ENCODE peak calls at places on chromosome 2, in seven cellular contexts. One of them, this sample, is unnamed.
A peak's percentile ranks its signal among the peaks of the same experiment; 100 is the strongest.

GRCh38 chr2:181683518-181684453 is 3.5 kb upstream of the NEUROD1 start:
- DNase-seq in gastrocnemius medialis: no peak
- DNase-seq in astrocyte: peak; percentile 12
- DNase-seq in stomach: no peak
- DNase-seq in hepatocyte: peak; percentile 13
- DNase-seq in BJ: no peak
- DNase-seq in IMR-90: peak; percentile 18
- DNase-seq in this sample: no peak

GRCh38 chr2:184371641-184372040 is 226.7 kb upstream of the ZNF804A start:
- DNase-seq in gastrocnemius medialis: no peak
- DNase-seq in astrocyte: no peak
- DNase-seq in stomach: no peak
- DNase-seq in hepatocyte: no peak
- DNase-seq in BJ: no peak
- DNase-seq in IMR-90: no peak
- DNase-seq in this sample: no peak

GRCh38 chr2:226256237-226256636 is 543.4 kb downstream of the IRS1 start:
- DNase-seq in gastrocnemius medialis: no peak
- DNase-seq in astrocyte: peak; percentile 79
- DNase-seq in stomach: no peak
- DNase-seq in hepatocyte: peak; percentile 7
- DNase-seq in BJ: peak; percentile 75
- DNase-seq in IMR-90: peak; percentile 82
- DNase-seq in this sample: no peak

GRCh38 chr2:170680172-170680913 is 34.8 kb upstream of the SP5 start:
- DNase-seq in gastrocnemius medialis: no peak
- DNase-seq in astrocyte: no peak
- DNase-seq in stomach: no peak
- DNase-seq in hepatocyte: no peak
- DNase-seq in BJ: no peak
- DNase-seq in IMR-90: no peak
- DNase-seq in this sample: no peak

GRCh38 chr2:230124792-230125452 is 56.2 kb upstream of the SLC16A14 start:
- DNase-seq in gastrocnemius medialis: no peak
- DNase-seq in astrocyte: no peak
- DNase-seq in stomach: peak; percentile 30
- DNase-seq in hepatocyte: no peak
- DNase-seq in BJ: no peak
- DNase-seq in IMR-90: no peak
- DNase-seq in this sample: no peak

GRCh38 chr2:128486640-128487375 is 168.1 kb upstream of the HS6ST1 start:
- DNase-seq in gastrocnemius medialis: no peak
- DNase-seq in astrocyte: no peak
- DNase-seq in stomach: no peak
- DNase-seq in hepatocyte: no peak
- DNase-seq in BJ: no peak
- DNase-seq in IMR-90: no peak
- DNase-seq in this sample: no peak

GRCh38 chr2:197163755-197164753 is 146.5 kb downstream of the ANKRD44 start:
- DNase-seq in gastrocnemius medialis: no peak
- DNase-seq in astrocyte: no peak
- DNase-seq in stomach: no peak
- DNase-seq in hepatocyte: peak; percentile 12
- DNase-seq in BJ: no peak
- DNase-seq in IMR-90: no peak
- DNase-seq in this sample: peak; percentile 17

GRCh38 chr2:8656811-8657210 is 25.0 kb upstream of the ID2 start:
- DNase-seq in gastrocnemius medialis: no peak
- DNase-seq in astrocyte: no peak
- DNase-seq in stomach: no peak
- DNase-seq in hepatocyte: no peak
- DNase-seq in BJ: no peak
- DNase-seq in IMR-90: no peak
- DNase-seq in this sample: no peak

GRCh38 chr2:226803410-226803809 is 3.8 kb upstream of the IRS1 start:
- DNase-seq in gastrocnemius medialis: no peak
- DNase-seq in astrocyte: no peak
- DNase-seq in stomach: no peak
- DNase-seq in hepatocyte: no peak
- DNase-seq in BJ: no peak
- DNase-seq in IMR-90: no peak
- DNase-seq in this sample: no peak

GRCh38 chr2:186429095-186429494 is 57.0 kb upstream of the ZC3H15 start:
- DNase-seq in gastrocnemius medialis: no peak
- DNase-seq in astrocyte: peak; percentile 13
- DNase-seq in stomach: no peak
- DNase-seq in hepatocyte: no peak
- DNase-seq in BJ: no peak
- DNase-seq in IMR-90: peak; percentile 3
- DNase-seq in this sample: no peak

GRCh38 chr2:213316001-213316735 is 31.9 kb downstream of the SPAG16 start:
- DNase-seq in gastrocnemius medialis: no peak
- DNase-seq in astrocyte: peak; percentile 51
- DNase-seq in stomach: no peak
- DNase-seq in hepatocyte: no peak
- DNase-seq in BJ: no peak
- DNase-seq in IMR-90: peak; percentile 37
- DNase-seq in this sample: no peak

GRCh38 chr2:42802150-42802549 is 9.8 kb upstream of the HAAO start:
- DNase-seq in gastrocnemius medialis: no peak
- DNase-seq in astrocyte: no peak
- DNase-seq in stomach: no peak
- DNase-seq in hepatocyte: no peak
- DNase-seq in BJ: no peak
- DNase-seq in IMR-90: no peak
- DNase-seq in this sample: no peak

GRCh38 chr2:33848486-33848885 is 249.4 kb upstream of the FAM98A start:
- DNase-seq in gastrocnemius medialis: no peak
- DNase-seq in astrocyte: peak; percentile 70
- DNase-seq in stomach: no peak
- DNase-seq in hepatocyte: no peak
- DNase-seq in BJ: peak; percentile 73
- DNase-seq in IMR-90: peak; percentile 80
- DNase-seq in this sample: no peak

GRCh38 chr2:20190862-20191713 is 33.8 kb downstream of the SDC1 start:
- DNase-seq in gastrocnemius medialis: no peak
- DNase-seq in astrocyte: peak; percentile 26
- DNase-seq in stomach: peak; percentile 71
- DNase-seq in hepatocyte: no peak
- DNase-seq in BJ: no peak
- DNase-seq in IMR-90: no peak
- DNase-seq in this sample: no peak

GRCh38 chr2:216082805-216083204 is 1.1 kb downstream of the TMEM169 start:
- DNase-seq in gastrocnemius medialis: no peak
- DNase-seq in astrocyte: peak; percentile 29
- DNase-seq in stomach: no peak
- DNase-seq in hepatocyte: no peak
- DNase-seq in BJ: no peak
- DNase-seq in IMR-90: peak; percentile 9
- DNase-seq in this sample: no peak

GRCh38 chr2:121527009-121527682 is 3.5 kb upstream of the RNU4ATAC start:
- DNase-seq in gastrocnemius medialis: no peak
- DNase-seq in astrocyte: no peak
- DNase-seq in stomach: no peak
- DNase-seq in hepatocyte: no peak
- DNase-seq in BJ: no peak
- DNase-seq in IMR-90: peak; percentile 29
- DNase-seq in this sample: no peak

GRCh38 chr2:26616864-26617135 is 24.4 kb downstream of the CIB4 start:
- DNase-seq in gastrocnemius medialis: no peak
- DNase-seq in astrocyte: no peak
- DNase-seq in stomach: no peak
- DNase-seq in hepatocyte: no peak
- DNase-seq in BJ: no peak
- DNase-seq in IMR-90: no peak
- DNase-seq in this sample: no peak

GRCh38 chr2:207229161-207229560 is 63.4 kb upstream of the KLF7 start:
- DNase-seq in gastrocnemius medialis: no peak
- DNase-seq in astrocyte: no peak
- DNase-seq in stomach: no peak
- DNase-seq in hepatocyte: no peak
- DNase-seq in BJ: no peak
- DNase-seq in IMR-90: no peak
- DNase-seq in this sample: no peak

GRCh38 chr2:72929010-72929409 is 11.7 kb downstream of the EMX1 start:
- DNase-seq in gastrocnemius medialis: no peak
- DNase-seq in astrocyte: no peak
- DNase-seq in stomach: no peak
- DNase-seq in hepatocyte: no peak
- DNase-seq in BJ: no peak
- DNase-seq in IMR-90: no peak
- DNase-seq in this sample: no peak

GRCh38 chr2:54497738-54498680 is 41.9 kb downstream of the SPTBN1 start:
- DNase-seq in gastrocnemius medialis: no peak
- DNase-seq in astrocyte: no peak
- DNase-seq in stomach: no peak
- DNase-seq in hepatocyte: peak; percentile 48
- DNase-seq in BJ: no peak
- DNase-seq in IMR-90: peak; percentile 23
- DNase-seq in this sample: no peak

GRCh38 chr2:17996978-17997377 is 118.5 kb downstream of the KCNS3 start:
- DNase-seq in gastrocnemius medialis: no peak
- DNase-seq in astrocyte: no peak
- DNase-seq in stomach: no peak
- DNase-seq in hepatocyte: no peak
- DNase-seq in BJ: no peak
- DNase-seq in IMR-90: no peak
- DNase-seq in this sample: no peak

GRCh38 chr2:138329167-138329566 is 172.4 kb upstream of the SPOPL start:
- DNase-seq in gastrocnemius medialis: no peak
- DNase-seq in astrocyte: no peak
- DNase-seq in stomach: no peak
- DNase-seq in hepatocyte: no peak
- DNase-seq in BJ: no peak
- DNase-seq in IMR-90: no peak
- DNase-seq in this sample: no peak

DNA sequence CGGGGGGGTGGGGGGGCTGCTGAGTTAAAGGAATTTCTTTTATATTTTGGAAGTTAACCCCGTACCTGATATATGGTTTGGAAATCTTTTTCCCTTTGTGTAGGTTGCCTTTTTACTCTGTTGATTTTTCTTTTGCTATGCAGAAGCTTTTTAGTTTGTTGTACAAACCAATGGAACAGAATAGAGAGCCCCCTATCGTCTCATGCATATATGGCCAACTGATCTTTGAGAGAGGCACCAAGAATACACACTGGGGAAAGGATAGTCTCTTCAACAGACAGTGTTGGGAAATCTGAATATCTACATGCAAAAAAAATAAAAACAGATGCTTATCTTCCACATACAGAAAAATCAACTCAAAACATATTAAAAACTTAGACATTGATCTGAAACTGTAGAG is 647.8 kb upstream of the KLHL29 start:
- DNase-seq in gastrocnemius medialis: no peak
- DNase-seq in astrocyte: no peak
- DNase-seq in stomach: no peak
- DNase-seq in hepatocyte: peak; percentile 7
- DNase-seq in BJ: no peak
- DNase-seq in IMR-90: no peak
- DNase-seq in this sample: no peak
- TF ChIP-seq CTCF in gastrocnemius medialis: no peak
- TF ChIP-seq CTCF in astrocyte: no peak
- TF ChIP-seq CTCF in stomach: no peak
- TF ChIP-seq CTCF in hepatocyte: peak; percentile 23
- TF ChIP-seq CTCF in BJ: no peak
- TF ChIP-seq CTCF in IMR-90: no peak
- TF ChIP-seq CTCF in this sample: no peak

GRCh38 chr2:143379955-143380354 is 250.7 kb downstream of the ARHGAP15 start:
- DNase-seq in gastrocnemius medialis: no peak
- DNase-seq in astrocyte: no peak
- DNase-seq in stomach: no peak
- DNase-seq in hepatocyte: no peak
- DNase-seq in BJ: no peak
- DNase-seq in IMR-90: no peak
- DNase-seq in this sample: no peak

GRCh38 chr2:143383016-143383415 is 253.8 kb downstream of the ARHGAP15 start:
- DNase-seq in gastrocnemius medialis: no peak
- DNase-seq in astrocyte: no peak
- DNase-seq in stomach: no peak
- DNase-seq in hepatocyte: no peak
- DNase-seq in BJ: no peak
- DNase-seq in IMR-90: no peak
- DNase-seq in this sample: no peak
- H3K36me3 ChIP-seq in gastrocnemius medialis: no peaks in the 10 kb centered on the region
- H3K36me3 ChIP-seq in astrocyte: no peaks in the 10 kb centered on the region
- H3K36me3 ChIP-seq in stomach: no peaks in the 10 kb centered on the region
- H3K36me3 ChIP-seq in hepatocyte: no peaks in the 10 kb centered on the region
- H3K36me3 ChIP-seq in BJ: no peaks in the 10 kb centered on the region
- H3K36me3 ChIP-seq in IMR-90: no peaks in the 10 kb centered on the region
- H3K36me3 ChIP-seq in this sample: no peaks in the 10 kb centered on the region

GRCh38 chr2:235793163-235793752 is 299.4 kb downstream of the AGAP1 start:
- DNase-seq in gastrocnemius medialis: no peak
- DNase-seq in astrocyte: no peak
- DNase-seq in stomach: no peak
- DNase-seq in hepatocyte: peak; percentile 43
- DNase-seq in BJ: no peak
- DNase-seq in IMR-90: peak; percentile 24
- DNase-seq in this sample: no peak
- TF ChIP-seq CTCF in gastrocnemius medialis: no peak
- TF ChIP-seq CTCF in astrocyte: peak; percentile 24
- TF ChIP-seq CTCF in stomach: peak; percentile 16
- TF ChIP-seq CTCF in hepatocyte: peak; percentile 43
- TF ChIP-seq CTCF in BJ: peak; percentile 29
- TF ChIP-seq CTCF in IMR-90: peak; percentile 22
- TF ChIP-seq CTCF in this sample: peak; percentile 8

DNA sequence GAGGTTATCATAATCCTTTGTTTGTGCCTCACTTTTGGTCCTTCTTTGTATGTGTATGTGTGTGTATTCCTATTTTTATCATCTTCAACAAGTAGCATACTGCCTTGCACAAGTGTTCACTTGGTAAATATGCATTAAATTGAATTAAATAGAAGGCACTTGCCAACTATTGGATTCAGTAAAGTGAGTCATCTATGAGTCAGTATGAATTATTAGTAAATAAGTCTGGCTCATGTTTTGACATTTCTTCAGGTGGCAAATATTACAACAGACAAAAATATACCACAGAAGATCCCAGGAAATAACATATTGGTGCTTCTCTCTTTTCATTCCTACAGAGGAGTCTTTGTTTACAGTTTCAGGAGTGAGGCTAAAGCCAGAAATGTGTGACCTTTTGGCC is 84.1 kb downstream of the CDK15 start:
- DNase-seq in gastrocnemius medialis: no peak
- DNase-seq in astrocyte: no peak
- DNase-seq in stomach: no peak
- DNase-seq in hepatocyte: no peak
- DNase-seq in BJ: no peak
- DNase-seq in IMR-90: peak; percentile 62
- DNase-seq in this sample: no peak
- H3K36me3 ChIP-seq in gastrocnemius medialis: no peaks in the 10 kb centered on the region
- H3K36me3 ChIP-seq in astrocyte: no peaks in the 10 kb centered on the region
- H3K36me3 ChIP-seq in stomach: no peaks in the 10 kb centered on the region
- H3K36me3 ChIP-seq in hepatocyte: no peaks in the 10 kb centered on the region
- H3K36me3 ChIP-seq in BJ: no peaks in the 10 kb centered on the region
- H3K36me3 ChIP-seq in IMR-90: no peaks in the 10 kb centered on the region
- H3K36me3 ChIP-seq in this sample: no peaks in the 10 kb centered on the region

DNA sequence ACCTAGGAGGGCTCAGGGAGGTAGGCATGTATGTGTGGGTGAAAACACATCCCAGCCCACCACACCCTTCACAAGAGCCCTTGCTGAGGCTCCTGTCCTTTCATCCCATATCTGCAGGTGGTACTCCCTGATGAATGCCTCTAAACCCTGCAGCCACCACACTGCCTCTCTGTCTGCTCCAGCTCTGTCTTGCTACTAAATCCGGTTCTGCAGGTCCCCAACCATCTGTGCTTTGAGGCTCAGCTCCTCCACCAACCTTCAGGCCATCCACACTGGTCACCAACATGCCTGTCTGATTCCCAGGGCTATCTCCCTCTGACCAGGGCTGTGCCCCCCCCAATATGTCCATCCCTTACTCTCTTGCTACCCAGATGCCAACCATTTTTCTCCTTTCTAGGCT is 92.7 kb downstream of the BIN1 start:
- DNase-seq in gastrocnemius medialis: no peak
- DNase-seq in astrocyte: no peak
- DNase-seq in stomach: no peak
- DNase-seq in hepatocyte: no peak
- DNase-seq in BJ: no peak
- DNase-seq in IMR-90: no peak
- DNase-seq in this sample: no peak
- TF ChIP-seq CTCF in gastrocnemius medialis: no peak
- TF ChIP-seq CTCF in astrocyte: no peak
- TF ChIP-seq CTCF in stomach: no peak
- TF ChIP-seq CTCF in hepatocyte: no peak
- TF ChIP-seq CTCF in BJ: no peak
- TF ChIP-seq CTCF in IMR-90: no peak
- TF ChIP-seq CTCF in this sample: no peak